ENCODE peak calls at places on chromosome 5, in eight cellular contexts. B is CD8-positive, alpha-beta T cell; I is RWPE2; G is naive thymus-derived CD4-positive, alpha-beta T cell; Q is suprapubic skin; P is sigmoid colon; K is lower lobe of right lung; F is pancreas. H is an unnamed sample. For H3K4me1, the result is how much of the 10 kb centered on the place peaks cover.

GRCh38 chr5:111745075-111745474 is 11.9 kb downstream of the NREP start:
- DNase-seq in B (no peak), I (no peak), G (no peak), Q (no peak), P (no peak), K (no peak), F (no peak), H (no peak)

GRCh38 chr5:179407191-179408175 is 62.2 kb upstream of the ADAMTS2 start:
- DNase-seq in B (no peak), I (no peak), G (no peak), Q (peak), P (no peak), K (no peak), F (no peak), H (no peak)

GRCh38 chr5:65927497-65928340 is 1.3 kb downstream of the ERBIN start:
- DNase-seq in B (no peak), I (no peak), G (no peak), Q (no peak), P (no peak), K (no peak), F (no peak), H (no peak)

GRCh38 chr5:77428033-77428432 is 64.1 kb downstream of the WDR41 start:
- DNase-seq in B (no peak), I (no peak), G (no peak), Q (no peak), P (no peak), K (no peak), F (no peak), H (no peak)

GRCh38 chr5:1320436-1321344 is 24.2 kb downstream of the CLPTM1L start:
- DNase-seq in B (no peak), I (peak), G (no peak), Q (peak), P (peak), K (no peak), F (no peak), H (peak)

GRCh38 chr5:168072665-168073064 is 218.8 kb upstream of the WWC1 start:
- DNase-seq in B (no peak), I (no peak), G (no peak), Q (no peak), P (no peak), K (no peak), F (no peak), H (no peak)

GRCh38 chr5:164296603-164297080 is 791.2 kb downstream of the MAT2B start:
- DNase-seq in B (no peak), I (no peak), G (no peak), Q (no peak), P (no peak), K (no peak), F (no peak), H (peak)

GRCh38 chr5:174448041-174448440 is 276.3 kb upstream of the MSX2 start:
- DNase-seq in B (no peak), I (no peak), G (no peak), Q (no peak), P (no peak), K (no peak), F (no peak), H (no peak)

GRCh38 chr5:153623117-153623516 is 132.6 kb downstream of the GRIA1 start:
- DNase-seq in B (no peak), I (no peak), G (no peak), Q (no peak), P (no peak), K (no peak), F (no peak), H (no peak)

GRCh38 chr5:118095100-118095499 is 893.2 kb downstream of the DTWD2 start:
- DNase-seq in B (no peak), I (no peak), G (no peak), Q (no peak), P (no peak), K (no peak), F (no peak), H (no peak)

GRCh38 chr5:40746703-40747102 is 9.1 kb downstream of the TTC33 start:
- DNase-seq in B (no peak), I (no peak), G (no peak), Q (no peak), P (no peak), K (no peak), F (no peak), H (no peak)

DNA sequence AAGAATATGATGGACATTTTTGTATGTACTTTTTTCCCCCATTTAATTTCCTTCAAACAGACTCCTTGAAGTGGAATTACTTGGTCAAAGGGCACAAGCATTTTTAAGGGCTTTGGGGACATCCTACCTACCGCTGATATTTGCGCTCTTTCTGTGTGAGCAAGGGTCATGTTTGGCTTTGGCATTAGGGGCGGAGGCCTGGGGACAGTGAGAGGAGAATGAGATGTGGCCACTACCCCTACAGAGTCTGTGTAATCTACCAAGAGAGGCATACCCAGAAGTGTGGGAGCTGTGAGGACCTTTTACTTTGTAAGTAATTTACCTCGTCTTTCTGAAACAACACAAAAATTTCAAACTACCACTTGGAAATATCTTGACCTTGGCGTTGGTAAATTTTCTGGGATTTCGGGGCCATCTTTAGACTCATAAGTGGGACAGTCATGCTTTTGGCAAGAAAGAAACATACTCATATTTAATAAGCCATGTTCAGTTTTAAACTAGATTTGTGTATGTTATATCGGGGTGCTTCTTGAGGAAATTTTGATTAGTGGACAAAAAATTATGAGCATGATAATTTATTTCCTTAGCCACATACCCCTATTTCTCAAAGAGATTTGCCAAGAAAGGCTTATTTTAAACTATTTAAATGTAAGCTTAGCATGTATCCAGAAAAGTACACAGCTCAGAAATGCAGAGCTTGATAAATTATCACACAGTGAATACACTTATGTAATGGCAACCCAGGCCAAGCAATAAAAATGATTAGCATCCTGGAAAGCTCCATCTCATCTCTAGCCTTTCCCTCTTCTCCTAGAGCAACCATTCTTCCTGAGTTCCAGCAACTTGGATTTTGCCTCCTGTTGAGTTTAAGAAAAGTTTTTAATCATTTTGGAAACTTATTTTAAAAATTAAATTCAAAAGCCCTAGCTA is 63.6 kb downstream of the ARHGAP26 start:
- DNase-seq in B (no peak), I (no peak), G (no peak), Q (no peak), P (no peak), K (no peak), F (no peak), H (no peak)
- H3K4me1 ChIP-seq in B (under half), I (under half), G (under half), Q (under half), P (under half), K (under half), F (under half), H (under half)

GRCh38 chr5:145946112-145946861 is 9.9 kb downstream of the SH3RF2 start:
- DNase-seq in B (no peak), I (no peak), G (no peak), Q (no peak), P (no peak), K (no peak), F (no peak), H (no peak)

GRCh38 chr5:145947581-145947980 is 11.2 kb downstream of the SH3RF2 start:
- DNase-seq in B (no peak), I (no peak), G (no peak), Q (no peak), P (no peak), K (no peak), F (no peak), H (no peak)

GRCh38 chr5:145943674-145944121 is 7.3 kb downstream of the SH3RF2 start:
- DNase-seq in B (no peak), I (peak), G (no peak), Q (no peak), P (no peak), K (peak), F (no peak), H (no peak)

GRCh38 chr5:145944328-145944727 is 8.0 kb downstream of the SH3RF2 start:
- DNase-seq in B (no peak), I (no peak), G (no peak), Q (no peak), P (no peak), K (no peak), F (no peak), H (no peak)

GRCh38 chr5:145945620-145946111 is 9.3 kb downstream of the SH3RF2 start:
- DNase-seq in B (no peak), I (no peak), G (no peak), Q (no peak), P (no peak), K (no peak), F (no peak), H (no peak)
- H3K4me1 ChIP-seq in B (under half), I (under half), G (under half), Q (half or more), P (under half), K (under half), F (under half), H (under half)

GRCh38 chr5:103497782-103498181 is 64.8 kb downstream of the NUDT12 start:
- DNase-seq in B (no peak), I (no peak), G (no peak), Q (no peak), P (no peak), K (no peak), F (no peak), H (no peak)
- H3K4me1 ChIP-seq in B (under half), I (under half), G (under half), Q (under half), P (under half), K (under half), F (under half), H (under half)

GRCh38 chr5:154762700-154763099 is 7.5 kb downstream of the LARP1 start:
- DNase-seq in B (no peak), I (no peak), G (no peak), Q (no peak), P (no peak), K (no peak), F (no peak), H (no peak)
- H3K4me1 ChIP-seq in B (half or more), I (under half), G (half or more), Q (half or more), P (under half), K (half or more), F (half or more), H (half or more)

GRCh38 chr5:124660229-124661093 is 86.0 kb downstream of the ZNF608 start:
- DNase-seq in B (no peak), I (no peak), G (no peak), Q (no peak), P (no peak), K (no peak), F (no peak), H (no peak)
- H3K4me1 ChIP-seq in B (under half), I (under half), G (under half), Q (under half), P (under half), K (half or more), F (half or more), H (under half)

GRCh38 chr5:158857376-158857775 is 242.3 kb downstream of the EBF1 start:
- DNase-seq in B (no peak), I (no peak), G (no peak), Q (no peak), P (no peak), K (no peak), F (no peak), H (no peak)

GRCh38 chr5:158858011-158858410 is 241.7 kb downstream of the EBF1 start:
- DNase-seq in B (no peak), I (no peak), G (no peak), Q (no peak), P (no peak), K (no peak), F (no peak), H (no peak)

GRCh38 chr5:158855510-158855909 is 244.2 kb downstream of the EBF1 start:
- DNase-seq in B (no peak), I (no peak), G (no peak), Q (no peak), P (no peak), K (no peak), F (no peak), H (no peak)

GRCh38 chr5:158856295-158856694 is 243.4 kb downstream of the EBF1 start:
- DNase-seq in B (no peak), I (no peak), G (no peak), Q (no peak), P (no peak), K (no peak), F (no peak), H (no peak)

DNA sequence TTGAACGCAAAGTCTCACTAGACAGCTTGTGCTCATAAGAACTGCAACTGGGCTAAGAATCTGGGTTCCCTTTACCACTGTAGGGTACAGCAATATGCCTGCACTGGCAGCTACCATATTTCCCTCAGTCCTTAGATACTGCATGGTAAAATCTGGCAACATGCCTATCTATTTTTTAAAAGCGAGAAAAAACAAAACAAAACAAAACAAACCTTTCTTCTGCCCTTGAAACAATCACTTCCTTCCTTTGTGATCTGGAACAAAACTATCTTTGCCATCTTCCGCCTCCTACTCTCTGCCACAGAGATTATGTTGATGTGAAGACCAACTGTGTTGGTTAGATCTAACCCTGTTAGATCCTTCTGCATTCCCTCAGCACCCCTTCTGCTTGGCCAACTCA is 242.9 kb downstream of the EBF1 start:
- DNase-seq in B (no peak), I (no peak), G (no peak), Q (no peak), P (no peak), K (no peak), F (no peak), H (no peak)
- H3K4me1 ChIP-seq in B (under half), I (under half), G (under half), Q (under half), P (under half), K (under half), F (under half), H (under half)

GRCh38 chr5:16740476-16740875 is 123.7 kb upstream of the RETREG1 start:
- DNase-seq in B (no peak), I (no peak), G (no peak), Q (no peak), P (no peak), K (no peak), F (no peak), H (no peak)
- H3K4me1 ChIP-seq in B (under half), I (under half), G (under half), Q (under half), P (under half), K (under half), F (under half), H (under half)

DNA sequence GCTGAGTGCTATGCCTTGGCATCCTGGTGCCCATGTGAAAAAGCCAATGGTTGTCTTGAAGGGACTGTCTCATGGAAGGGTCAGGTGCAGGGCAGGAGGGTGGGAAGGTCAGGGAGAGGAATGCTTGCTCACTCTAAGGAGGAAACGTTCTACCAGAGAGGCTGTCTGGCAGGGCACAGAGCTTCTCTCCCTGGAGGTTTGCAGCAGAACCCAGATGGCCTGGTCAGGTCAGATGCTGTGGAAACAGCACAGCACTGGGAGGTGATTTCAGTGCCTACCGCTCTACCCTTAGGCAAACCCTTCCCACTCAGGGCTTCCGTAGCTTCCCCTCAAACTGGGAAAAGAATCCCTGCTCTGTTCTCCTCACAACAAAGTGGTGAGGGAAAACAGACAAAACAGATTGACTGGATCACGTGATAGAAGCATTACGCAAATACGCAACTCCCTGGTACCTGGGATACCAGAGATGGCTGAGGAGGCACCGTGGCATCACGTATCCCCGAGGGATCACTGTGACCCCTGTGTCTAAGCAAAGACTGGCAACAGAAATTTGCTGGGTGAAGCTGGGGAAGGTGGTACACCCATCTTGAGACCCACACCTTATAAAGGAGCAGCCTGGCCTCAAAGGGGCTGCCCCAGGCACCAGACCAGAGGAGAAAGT is 3.9 kb upstream of the MGAT1 start:
- DNase-seq in B (no peak), I (peak), G (no peak), Q (peak), P (peak), K (no peak), F (no peak), H (no peak)
- H3K4me1 ChIP-seq in B (half or more), I (under half), G (half or more), Q (half or more), P (under half), K (half or more), F (under half), H (half or more)